ENCODE peak calls at places on chromosomes 6 and 20, in nine cellular contexts. P is GM06990, J is mammary epithelial cell, O is heart left ventricle, D is brain microvascular endothelial cell, A is PC-9, G is cardiac muscle cell, B is BE2C, Z is transverse colon. T is an unnamed sample.

GRCh38 chr6:34973547-34974248 is 84.6 kb downstream of the ANKS1A start:
- DNase-seq in Z (no peak), B (no peak), O (no peak), P (no peak), D (no peak), A (no peak), G (no peak), J (no peak), T (no peak)

GRCh38 chr6:71287038-71287437 is 1.6 kb upstream of the OGFRL1 start:
- DNase-seq in G (no peak), B (no peak), A (no peak), D (no peak), P (no peak), Z (peak; percentile 13), J (no peak), O (no peak), T (no peak)

GRCh38 chr6:84346372-84346771 is 118.9 kb upstream of the CEP162 start:
- DNase-seq in G (no peak), O (no peak), B (no peak), J (no peak), A (no peak), Z (no peak), P (no peak), D (no peak), T (no peak)

GRCh38 chr20:56503911-56504310 is 20.6 kb upstream of the FAM209A start:
- DNase-seq in D (no peak), A (no peak), J (no peak), Z (no peak), P (no peak), G (no peak), B (no peak), O (no peak), T (peak; percentile 54)

GRCh38 chr6:149234051-149234962 is 83.2 kb upstream of the TAB2 start:
- DNase-seq in J (peak; percentile 86), P (no peak), A (peak; percentile 19), B (no peak), O (no peak), G (no peak), Z (no peak), D (peak; percentile 46), T (no peak)

GRCh38 chr6:165585060-165585459 is 78.0 kb downstream of the PDE10A start:
- DNase-seq in D (peak; percentile 57), J (no peak), P (no peak), G (no peak), Z (no peak), A (no peak), B (no peak), O (no peak), T (no peak)

GRCh38 chr6:144690109-144690508 is 405.0 kb downstream of the UTRN start:
- DNase-seq in G (no peak), Z (no peak), D (no peak), A (no peak), B (no peak), J (no peak), O (no peak), P (no peak), T (no peak)

GRCh38 chr6:161265554-161265953 is 8.3 kb downstream of the AGPAT4 start:
- DNase-seq in J (no peak), O (no peak), B (no peak), G (no peak), Z (no peak), D (no peak), A (no peak), P (no peak), T (no peak)

GRCh38 chr6:45072673-45073072 is 255.5 kb upstream of the RUNX2 start:
- DNase-seq in A (no peak), D (no peak), J (no peak), P (no peak), G (no peak), Z (no peak), B (no peak), O (no peak), T (no peak)

GRCh38 chr6:85464722-85465150 is 14.9 kb downstream of the NT5E start:
- DNase-seq in A (peak; percentile 48), J (peak; percentile 89), P (no peak), Z (no peak), G (no peak), B (no peak), O (no peak), D (peak; percentile 95), T (peak; percentile 72)

GRCh38 chr6:157274116-157274470 is 49.2 kb downstream of the TMEM242 start:
- DNase-seq in D (no peak), Z (no peak), P (no peak), J (no peak), G (peak; percentile 34), O (no peak), A (no peak), B (no peak), T (no peak)

GRCh38 chr20:44134897-44135810 is 51.8 kb downstream of the JPH2 start:
- DNase-seq in P (no peak), J (no peak), Z (no peak), A (no peak), B (no peak), D (no peak), O (no peak), G (peak; percentile 45), T (no peak)

GRCh38 chr6:52164319-52165094 is 21.7 kb upstream of the IL17A start:
- DNase-seq in B (no peak), P (no peak), D (no peak), J (no peak), Z (no peak), A (no peak), O (no peak), G (no peak), T (no peak)

GRCh38 chr20:33407251-33407650 is 5.9 kb upstream of the CDK5RAP1 start:
- DNase-seq in J (no peak), G (no peak), O (no peak), P (no peak), A (no peak), D (no peak), B (no peak), Z (no peak), T (no peak)

GRCh38 chr20:9514461-9515210 is at the start of gene LAMP5:
- DNase-seq in P (no peak), D (peak; percentile 29), B (peak; percentile 88), G (peak; percentile 89), J (no peak), A (no peak), Z (no peak), O (no peak), T (peak; percentile 61)

GRCh38 chr6:13383280-13384163 is 55.2 kb upstream of the TBC1D7 start:
- DNase-seq in D (no peak), Z (no peak), G (no peak), J (peak; percentile 69), B (no peak), O (no peak), A (no peak), P (peak; percentile 67), T (no peak)

DNA sequence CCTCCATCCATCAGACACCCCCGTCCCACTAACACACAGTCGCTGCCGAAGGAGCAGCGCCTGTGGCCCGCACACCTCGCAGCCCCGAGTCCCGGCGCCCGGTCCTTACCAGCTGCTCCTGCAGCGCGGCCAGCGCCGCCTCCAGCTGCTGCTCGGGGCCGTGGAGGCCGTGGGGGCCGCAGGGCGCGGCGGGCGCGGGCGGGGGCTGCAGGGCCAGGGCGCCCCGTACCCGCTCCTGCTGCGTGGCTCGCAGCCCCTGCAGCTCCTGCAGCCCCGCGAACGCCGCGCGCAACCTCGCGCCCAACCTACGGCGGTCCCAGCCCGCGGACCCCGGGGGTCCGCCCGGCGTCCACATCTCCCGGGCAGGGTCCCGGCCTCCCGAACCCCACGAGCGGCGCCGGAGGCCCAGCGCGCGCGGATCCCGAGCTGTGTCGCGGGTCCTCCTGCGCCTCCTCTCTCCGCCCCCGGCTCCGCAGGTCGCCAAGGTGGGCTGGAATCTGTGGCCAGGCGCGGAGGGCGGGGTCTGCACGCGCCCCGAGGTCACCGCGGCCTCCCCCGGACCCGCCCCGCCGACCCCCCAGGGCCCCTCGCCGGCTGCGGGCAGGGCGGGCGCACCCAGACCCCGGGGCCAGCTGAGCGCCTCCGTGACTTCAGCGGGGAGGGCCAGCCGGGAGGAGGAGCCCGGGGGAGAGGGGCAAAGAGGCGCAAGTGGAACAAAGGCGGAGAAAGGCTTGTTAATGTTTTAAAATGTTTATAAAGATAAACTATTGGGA is at the start of gene DACT2:
- DNase-seq in J (no peak), G (peak; percentile 33), O (no peak), A (no peak), Z (no peak), B (no peak), P (no peak), D (no peak), T (no peak)
- H3K4me3 ChIP-seq in J (no peak within 1 kb of the TSS), G (peak within 1 kb of the TSS; percentile 70), O (peak within 1 kb of the TSS; percentile 23), A (no peak within 1 kb of the TSS), Z (peak within 1 kb of the TSS; percentile 55), B (peak within 1 kb of the TSS; percentile 14), P (no peak within 1 kb of the TSS), D (no peak within 1 kb of the TSS), T (no peak within 1 kb of the TSS)

DNA sequence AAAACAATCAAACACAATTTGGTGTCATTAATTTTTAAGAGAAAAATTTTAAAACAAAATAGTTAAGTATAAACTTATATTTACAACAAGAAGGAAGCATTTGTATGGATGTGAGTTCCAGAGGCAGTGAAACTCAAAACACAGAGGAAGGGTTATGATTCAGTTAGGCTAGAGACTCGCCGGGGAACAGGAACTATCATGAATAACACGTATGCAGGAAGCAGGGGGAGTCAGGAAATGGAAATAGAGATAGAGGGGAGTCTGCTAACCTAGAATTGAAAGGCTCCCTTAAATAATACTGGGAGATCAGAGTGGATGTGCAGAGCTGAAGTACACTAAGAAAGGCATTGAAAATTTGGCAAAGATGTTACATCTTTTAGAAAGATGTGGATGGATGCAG is 14.2 kb upstream of the HLA-DRB1 start:
- DNase-seq in B (no peak), Z (no peak), G (no peak), O (no peak), J (no peak), D (no peak), P (peak; percentile 72), A (no peak), T (no peak)
- H3K4me3 ChIP-seq in B (no peak overlapping the region), Z (no peak overlapping the region), G (no peak overlapping the region), O (no peak overlapping the region), J (no peak overlapping the region), D (no peak overlapping the region), P (peak overlapping the region; percentile 44), A (no peak overlapping the region), T (no peak overlapping the region)

DNA sequence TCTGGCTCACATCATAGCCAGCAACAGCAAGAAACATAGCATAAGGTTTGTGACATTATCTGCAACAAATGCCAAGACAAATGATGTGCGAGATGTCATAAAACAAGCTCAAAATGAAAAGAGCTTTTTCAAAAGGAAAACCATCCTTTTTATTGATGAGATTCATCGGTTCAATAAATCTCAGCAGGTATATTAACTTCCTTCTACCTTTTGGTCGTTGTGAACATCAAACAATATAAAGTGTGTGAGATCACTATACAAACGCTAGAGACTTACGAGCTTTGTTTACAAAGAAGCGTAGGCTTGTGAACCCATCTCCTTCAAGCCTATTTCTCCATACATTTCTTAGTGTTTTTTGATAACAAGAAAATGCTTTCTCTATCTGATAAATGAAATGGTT is 3.5 kb downstream of the WRNIP1 start:
- DNase-seq in Z (no peak), A (no peak), J (no peak), O (no peak), B (no peak), P (no peak), G (no peak), D (no peak), T (no peak)
- H3K4me3 ChIP-seq in Z (no peak overlapping the region), A (peak overlapping the region; percentile 83), J (no peak overlapping the region), O (no peak overlapping the region), B (peak overlapping the region; percentile 75), P (no peak overlapping the region), G (no peak overlapping the region), D (no peak overlapping the region), T (no peak overlapping the region)

DNA sequence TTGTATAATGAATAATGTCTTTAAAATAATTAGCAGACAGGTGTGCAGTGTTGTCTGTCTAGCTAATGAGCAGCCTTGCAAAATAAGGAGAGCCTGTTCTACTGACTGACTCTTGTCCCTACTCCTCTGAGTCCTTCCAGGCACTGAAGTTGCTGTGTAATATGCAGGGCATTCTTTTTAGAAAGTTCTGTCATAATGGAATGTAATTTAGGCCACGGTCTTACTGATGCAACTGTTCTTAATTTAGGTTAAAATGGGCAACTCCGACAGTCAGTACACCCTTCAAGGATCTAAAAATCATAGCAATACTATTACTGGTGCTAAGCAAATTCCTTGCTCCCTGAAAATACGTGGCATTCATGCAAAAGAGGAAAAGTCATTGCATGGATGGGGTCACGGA is 133.9 kb downstream of the TIAM2 start:
- DNase-seq in P (no peak), B (no peak), D (no peak), G (no peak), J (no peak), A (no peak), Z (no peak), O (no peak), T (no peak)
- H3K4me3 ChIP-seq in P (no peak overlapping the region), B (no peak overlapping the region), D (no peak overlapping the region), G (no peak overlapping the region), J (no peak overlapping the region), A (no peak overlapping the region), Z (no peak overlapping the region), O (no peak overlapping the region), T (no peak overlapping the region)

T was measured in RWPE2.